ENCODE peak calls at places on chromosomes 4 and X, in six cellular contexts. W, X, J, Q, L and I are unnamed samples.

GRCh38 chrX:123424546-123424945 is 240.5 kb downstream of the GRIA3 start:
- DNase-seq in W (peak), X (no peak), J (no peak), Q (peak), L (no peak), I (peak)

GRCh38 chr4:150315691-150316090 is 237.4 kb downstream of the DCLK2 start:
- DNase-seq in W (no peak), X (no peak), J (no peak), Q (no peak), L (no peak), I (no peak)

GRCh38 chr4:185359767-185360446 is 35.8 kb downstream of the LRP2BP start:
- DNase-seq in W (no peak), X (peak), J (peak), Q (no peak), L (no peak), I (peak)

GRCh38 chrX:109347618-109348017 is 134.3 kb downstream of the GUCY2F start:
- DNase-seq in W (no peak), X (no peak), J (no peak), Q (no peak), L (no peak), I (peak)

GRCh38 chr4:142615324-142615665 is 230.8 kb downstream of the INPP4B start:
- DNase-seq in W (peak), X (no peak), J (no peak), Q (no peak), L (no peak), I (peak)

GRCh38 chr4:17561195-17561909 is 15.6 kb upstream of the LAP3 start:
- DNase-seq in W (no peak), X (no peak), J (peak), Q (no peak), L (no peak), I (peak)

GRCh38 chrX:106802388-106803275 is at the start of gene TBC1D8B:
- DNase-seq in W (peak), X (peak), J (peak), Q (peak), L (peak), I (peak)

GRCh38 chrX:119757979-119758681 is at the start of gene SOWAHD:
- DNase-seq in W (peak), X (peak), J (peak), Q (no peak), L (peak), I (no peak)

GRCh38 chrX:110086916-110087484 is 84.1 kb downstream of the TMEM164 start:
- DNase-seq in W (peak), X (peak), J (no peak), Q (no peak), L (peak), I (peak)

GRCh38 chr4:170005472-170005871 is 20.7 kb downstream of the MFAP3L start:
- DNase-seq in W (no peak), X (no peak), J (no peak), Q (no peak), L (no peak), I (no peak)

GRCh38 chr4:168995537-168996295 is 14.3 kb downstream of the CBR4 start:
- DNase-seq in W (peak), X (no peak), J (no peak), Q (no peak), L (no peak), I (peak)

GRCh38 chr4:36824682-36825081 is 419.9 kb upstream of the NWD2 start:
- DNase-seq in W (no peak), X (peak), J (no peak), Q (no peak), L (no peak), I (no peak)

GRCh38 chr4:84481077-84481878 is 17.8 kb downstream of the NKX6-1 start:
- DNase-seq in W (no peak), X (no peak), J (no peak), Q (no peak), L (no peak), I (no peak)

GRCh38 chr4:2646386-2647149 is 109.6 kb downstream of the TNIP2 start:
- DNase-seq in W (no peak), X (no peak), J (no peak), Q (no peak), L (no peak), I (no peak)

GRCh38 chr4:67332627-67333026 is 212.7 kb downstream of the CENPC start:
- DNase-seq in W (peak), X (peak), J (peak), Q (no peak), L (peak), I (no peak)

GRCh38 chr4:173503330-173504180 is 26.5 kb downstream of the HAND2 start:
- DNase-seq in W (no peak), X (no peak), J (no peak), Q (no peak), L (no peak), I (no peak)

GRCh38 chr4:184588893-184589292 is 60.4 kb downstream of the CASP3 start:
- DNase-seq in W (no peak), X (no peak), J (no peak), Q (no peak), L (no peak), I (no peak)

GRCh38 chr4:3492741-3493719 is 29.9 kb downstream of the DOK7 start:
- DNase-seq in W (no peak), X (no peak), J (peak), Q (no peak), L (no peak), I (peak)

GRCh38 chrX:6149231-6149870 is 79.3 kb downstream of the NLGN4X start:
- DNase-seq in W (no peak), X (no peak), J (peak), Q (no peak), L (no peak), I (no peak)

GRCh38 chr4:113564493-113564892 is 197.0 kb downstream of the CAMK2D start:
- DNase-seq in W (no peak), X (no peak), J (no peak), Q (no peak), L (no peak), I (no peak)

GRCh38 chr4:161148051-161148450 is 1015.7 kb downstream of the FSTL5 start:
- DNase-seq in W (no peak), X (no peak), J (no peak), Q (no peak), L (no peak), I (no peak)

GRCh38 chr4:17468638-17469221 is 43.2 kb downstream of the QDPR start:
- DNase-seq in W (peak), X (peak), J (peak), Q (no peak), L (peak), I (peak)

GRCh38 chr4:7189066-7189465 is 3.3 kb upstream of the SORCS2 start:
- DNase-seq in W (no peak), X (no peak), J (no peak), Q (no peak), L (no peak), I (no peak)

GRCh38 chr4:54104907-54105306 is 4.9 kb downstream of the GSX2 start:
- DNase-seq in W (no peak), X (no peak), J (no peak), Q (no peak), L (no peak), I (no peak)

GRCh38 chr4:71445819-71446218 is 107.0 kb downstream of the SLC4A4 start:
- DNase-seq in W (no peak), X (no peak), J (no peak), Q (no peak), L (no peak), I (no peak)

GRCh38 chr4:1381944-1382541 is 24.2 kb downstream of the NKX1-1 start:
- DNase-seq in W (no peak), X (no peak), J (no peak), Q (no peak), L (no peak), I (no peak)

GRCh38 chr4:156638332-156638731 is 333.3 kb downstream of the PDGFC start:
- DNase-seq in W (no peak), X (no peak), J (no peak), Q (no peak), L (no peak), I (peak)

GRCh38 chrX:40245411-40246140 is 147.8 kb upstream of the BCOR start:
- DNase-seq in W (no peak), X (no peak), J (no peak), Q (no peak), L (no peak), I (no peak)

GRCh38 chr4:186844059-186844681 is 120.5 kb upstream of the FAT1 start:
- DNase-seq in W (no peak), X (peak), J (no peak), Q (no peak), L (no peak), I (peak)

GRCh38 chr4:152935138-152935537 is 985 bp upstream of the FHDC1 start:
- DNase-seq in W (peak), X (peak), J (no peak), Q (no peak), L (no peak), I (no peak)

GRCh38 chr4:184787766-184788503 is 37.8 kb downstream of the ACSL1 start:
- DNase-seq in W (no peak), X (no peak), J (no peak), Q (no peak), L (no peak), I (no peak)

GRCh38 chrX:1212532-1212931 is at the start of gene CRLF2:
- DNase-seq in W (peak), X (no peak), J (no peak), Q (peak), L (no peak), I (no peak)

GRCh38 chrX:28591542-28591941 is 4.3 kb downstream of the IL1RAPL1 start:
- DNase-seq in W (no peak), X (no peak), J (no peak), Q (no peak), L (no peak), I (no peak)

GRCh38 chr4:41189076-41189475 is 25.3 kb downstream of the APBB2 start:
- DNase-seq in W (no peak), X (no peak), J (no peak), Q (peak), L (no peak), I (peak)

GRCh38 chr4:68344785-68345184 is 5.1 kb downstream of the YTHDC1 start:
- DNase-seq in W (no peak), X (no peak), J (no peak), Q (no peak), L (no peak), I (no peak)

GRCh38 chr4:29047341-29048041 is 1672.7 kb upstream of the PCDH7 start:
- DNase-seq in W (no peak), X (no peak), J (no peak), Q (no peak), L (no peak), I (no peak)

GRCh38 chr4:7765676-7766075 is 174.0 kb downstream of the AFAP1 start:
- DNase-seq in W (no peak), X (no peak), J (no peak), Q (no peak), L (peak), I (no peak)

GRCh38 chr4:154088741-154089140 is 299.9 kb upstream of the SFRP2 start:
- DNase-seq in W (no peak), X (no peak), J (no peak), Q (no peak), L (no peak), I (no peak)

GRCh38 chrX:66731398-66731797 is 92.5 kb upstream of the EDA2R start:
- DNase-seq in W (peak), X (peak), J (peak), Q (peak), L (peak), I (peak)

GRCh38 chr4:83107636-83108035 is 6.9 kb downstream of the PLAC8 start:
- DNase-seq in W (no peak), X (no peak), J (no peak), Q (no peak), L (no peak), I (no peak)
- TF ChIP-seq SMC3 in W (no peak), X (no peak), J (no peak), Q (no peak), L (no peak), I (no peak)

GRCh38 chr4:110216079-110216478 is 17.7 kb upstream of the ELOVL6 start:
- DNase-seq in W (no peak), X (no peak), J (no peak), Q (no peak), L (no peak), I (peak)
- TF ChIP-seq SMC3 in W (no peak), X (no peak), J (no peak), Q (no peak), L (no peak), I (no peak)

GRCh38 chr4:183354213-183354612 is 32.0 kb upstream of the CLDN24 start:
- DNase-seq in W (no peak), X (no peak), J (no peak), Q (no peak), L (peak), I (no peak)
- TF ChIP-seq SMC3 in W (no peak), X (no peak), J (no peak), Q (no peak), L (no peak), I (no peak)

GRCh38 chr4:21790437-21791029 is 158.0 kb downstream of the KCNIP4 start:
- DNase-seq in W (peak), X (peak), J (peak), Q (no peak), L (no peak), I (peak)
- TF ChIP-seq SMC3 in W (peak), X (no peak), J (peak), Q (peak), L (no peak), I (peak)

DNA sequence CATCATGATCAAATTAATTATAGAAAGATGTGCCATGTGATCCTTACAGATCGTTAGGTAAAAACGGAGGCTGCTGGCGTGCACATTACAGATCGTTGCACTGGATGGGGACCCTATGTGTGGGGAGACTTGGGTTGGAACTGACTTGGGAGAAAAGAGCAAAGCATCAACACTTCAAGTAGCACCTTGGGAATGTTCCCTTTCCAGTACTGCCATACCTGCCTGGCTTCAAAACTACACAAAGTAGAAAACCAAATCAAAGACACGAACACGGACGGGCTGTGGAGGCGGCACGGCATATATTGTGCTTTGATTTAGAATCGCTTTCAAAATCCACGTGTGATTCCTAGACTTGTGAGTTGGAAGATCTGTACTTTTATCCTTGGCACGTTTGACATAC is 898 bp downstream of the CMC4 start:
- DNase-seq in W (no peak), X (no peak), J (no peak), Q (no peak), L (no peak), I (no peak)
- TF ChIP-seq SMC3 in W (no peak), X (no peak), J (no peak), Q (no peak), L (no peak), I (no peak)

GRCh38 chr4:122005064-122005755 is 53.4 kb upstream of the TRPC3 start:
- DNase-seq in W (no peak), X (no peak), J (no peak), Q (no peak), L (no peak), I (peak)
- TF ChIP-seq SMC3 in W (no peak), X (no peak), J (no peak), Q (no peak), L (no peak), I (no peak)

DNA sequence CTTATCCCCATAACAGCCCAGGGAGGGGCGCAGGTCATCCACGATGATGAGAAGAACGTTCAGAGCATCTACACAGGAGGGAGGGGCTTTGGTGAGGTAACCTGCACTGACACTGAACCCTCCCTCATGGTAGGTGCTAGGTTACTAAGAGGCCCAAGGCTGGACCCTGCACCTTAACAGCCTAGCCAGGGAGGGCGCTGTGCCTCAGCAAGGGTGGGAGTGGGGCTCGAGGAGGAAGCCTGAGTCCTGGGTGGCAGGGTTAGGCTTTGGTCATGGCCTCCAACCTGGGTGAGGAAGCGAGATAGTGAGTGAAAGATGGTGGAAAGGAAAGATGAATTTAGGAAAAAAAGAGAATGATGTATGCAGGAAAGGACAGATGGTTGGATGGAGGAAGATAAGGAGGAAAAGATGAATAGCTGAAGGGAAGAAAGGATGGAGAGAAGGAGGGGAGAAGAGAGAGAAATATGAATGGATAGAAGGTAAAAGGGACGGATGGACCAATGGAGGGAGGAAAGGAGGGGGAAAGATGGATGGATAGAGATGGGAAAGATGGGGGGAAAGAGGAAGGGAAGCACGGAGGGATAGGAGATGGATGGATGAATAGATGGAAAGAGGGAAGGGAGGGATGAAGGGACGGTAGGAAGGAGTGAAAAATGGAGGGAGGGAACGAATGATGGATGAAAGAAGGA is 736 bp downstream of the IDS start:
- DNase-seq in W (peak), X (peak), J (peak), Q (no peak), L (no peak), I (no peak)
- TF ChIP-seq SMC3 in W (no peak), X (no peak), J (no peak), Q (no peak), L (no peak), I (no peak)